ENCODE peak calls at places on chromosomes 13 and 19, in six cellular contexts. One of them, this sample, is unnamed.

GRCh38 chr13:41833201-41833600 is 127.7 kb downstream of the VWA8 start:
- DNase-seq in body of pancreas: no peak
- DNase-seq in GM23338: no peak
- DNase-seq in AG10803: no peak
- DNase-seq in cardiac muscle cell: no peak
- DNase-seq in colonic mucosa: no peak
- DNase-seq in this sample: no peak

GRCh38 chr19:46412983-46413261 is 442 bp downstream of the CCDC8 start:
- DNase-seq in body of pancreas: no peak
- DNase-seq in GM23338: no peak
- DNase-seq in AG10803: no peak
- DNase-seq in cardiac muscle cell: no peak
- DNase-seq in colonic mucosa: no peak
- DNase-seq in this sample: peak

GRCh38 chr13:95083758-95084157 is 217.5 kb downstream of the ABCC4 start:
- DNase-seq in body of pancreas: no peak
- DNase-seq in GM23338: no peak
- DNase-seq in AG10803: peak
- DNase-seq in cardiac muscle cell: no peak
- DNase-seq in colonic mucosa: no peak
- DNase-seq in this sample: peak

GRCh38 chr13:99303863-99304521 is 3.2 kb downstream of the GPR183 start:
- DNase-seq in body of pancreas: no peak
- DNase-seq in GM23338: no peak
- DNase-seq in AG10803: no peak
- DNase-seq in cardiac muscle cell: no peak
- DNase-seq in colonic mucosa: no peak
- DNase-seq in this sample: no peak

GRCh38 chr13:45055198-45055901 is 65.0 kb upstream of the GTF2F2 start:
- DNase-seq in body of pancreas: no peak
- DNase-seq in GM23338: no peak
- DNase-seq in AG10803: peak
- DNase-seq in cardiac muscle cell: no peak
- DNase-seq in colonic mucosa: peak
- DNase-seq in this sample: peak

GRCh38 chr13:69092615-69093322 is 1014.9 kb upstream of the ATXN8OS start:
- DNase-seq in body of pancreas: no peak
- DNase-seq in GM23338: peak
- DNase-seq in AG10803: no peak
- DNase-seq in cardiac muscle cell: no peak
- DNase-seq in colonic mucosa: no peak
- DNase-seq in this sample: no peak

GRCh38 chr13:31053896-31054295 is 107.8 kb downstream of the HSPH1 start:
- DNase-seq in body of pancreas: no peak
- DNase-seq in GM23338: no peak
- DNase-seq in AG10803: no peak
- DNase-seq in cardiac muscle cell: no peak
- DNase-seq in colonic mucosa: no peak
- DNase-seq in this sample: no peak

GRCh38 chr13:93948523-93948922 is 531.0 kb downstream of the DCT start:
- DNase-seq in body of pancreas: no peak
- DNase-seq in GM23338: no peak
- DNase-seq in AG10803: no peak
- DNase-seq in cardiac muscle cell: no peak
- DNase-seq in colonic mucosa: no peak
- DNase-seq in this sample: no peak

GRCh38 chr19:36460046-36460445 is 29.3 kb downstream of the ZNF566 start:
- DNase-seq in body of pancreas: no peak
- DNase-seq in GM23338: no peak
- DNase-seq in AG10803: peak
- DNase-seq in cardiac muscle cell: no peak
- DNase-seq in colonic mucosa: no peak
- DNase-seq in this sample: peak

GRCh38 chr13:81957121-81957520 is 1616.2 kb upstream of the SPRY2 start:
- DNase-seq in body of pancreas: no peak
- DNase-seq in GM23338: peak
- DNase-seq in AG10803: no peak
- DNase-seq in cardiac muscle cell: no peak
- DNase-seq in colonic mucosa: no peak
- DNase-seq in this sample: no peak

GRCh38 chr19:8252922-8253589 is 43.9 kb downstream of the CERS4 start:
- DNase-seq in body of pancreas: peak
- DNase-seq in GM23338: peak
- DNase-seq in AG10803: peak
- DNase-seq in cardiac muscle cell: peak
- DNase-seq in colonic mucosa: peak
- DNase-seq in this sample: peak

GRCh38 chr13:31200636-31200970 is 828 bp downstream of the B3GLCT start:
- DNase-seq in body of pancreas: peak
- DNase-seq in GM23338: peak
- DNase-seq in AG10803: peak
- DNase-seq in cardiac muscle cell: peak
- DNase-seq in colonic mucosa: peak
- DNase-seq in this sample: no peak

GRCh38 chr13:97921146-97921776 is 32.2 kb upstream of the IPO5 start:
- DNase-seq in body of pancreas: no peak
- DNase-seq in GM23338: no peak
- DNase-seq in AG10803: peak
- DNase-seq in cardiac muscle cell: no peak
- DNase-seq in colonic mucosa: no peak
- DNase-seq in this sample: no peak

GRCh38 chr13:79491715-79492114 is 10.8 kb downstream of the NDFIP2 start:
- DNase-seq in body of pancreas: no peak
- DNase-seq in GM23338: no peak
- DNase-seq in AG10803: peak
- DNase-seq in cardiac muscle cell: no peak
- DNase-seq in colonic mucosa: no peak
- DNase-seq in this sample: peak

GRCh38 chr19:39224910-39225309 is 19.9 kb downstream of the IFNL3 start:
- DNase-seq in body of pancreas: no peak
- DNase-seq in GM23338: peak
- DNase-seq in AG10803: no peak
- DNase-seq in cardiac muscle cell: no peak
- DNase-seq in colonic mucosa: no peak
- DNase-seq in this sample: no peak

GRCh38 chr13:46181799-46182490 is at the start of gene LCP1:
- DNase-seq in body of pancreas: no peak
- DNase-seq in GM23338: peak
- DNase-seq in AG10803: no peak
- DNase-seq in cardiac muscle cell: no peak
- DNase-seq in colonic mucosa: peak
- DNase-seq in this sample: no peak

GRCh38 chr19:49147923-49148682 is 7.1 kb downstream of the HRC start:
- DNase-seq in body of pancreas: no peak
- DNase-seq in GM23338: no peak
- DNase-seq in AG10803: no peak
- DNase-seq in cardiac muscle cell: no peak
- DNase-seq in colonic mucosa: no peak
- DNase-seq in this sample: no peak

GRCh38 chr13:41694902-41695301 is 237.6 kb downstream of the RGCC start:
- DNase-seq in body of pancreas: peak
- DNase-seq in GM23338: no peak
- DNase-seq in AG10803: peak
- DNase-seq in cardiac muscle cell: peak
- DNase-seq in colonic mucosa: peak
- DNase-seq in this sample: peak

GRCh38 chr19:31348416-31349159 is 648 bp downstream of the TSHZ3 start:
- DNase-seq in body of pancreas: no peak
- DNase-seq in GM23338: peak
- DNase-seq in AG10803: peak
- DNase-seq in cardiac muscle cell: peak
- DNase-seq in colonic mucosa: no peak
- DNase-seq in this sample: peak

GRCh38 chr19:14073232-14073924 is 792 bp downstream of the MISP3 start:
- DNase-seq in body of pancreas: peak
- DNase-seq in GM23338: peak
- DNase-seq in AG10803: peak
- DNase-seq in cardiac muscle cell: peak
- DNase-seq in colonic mucosa: peak
- DNase-seq in this sample: peak

GRCh38 chr19:10625003-10625761 is at the start of gene SLC44A2:
- DNase-seq in body of pancreas: peak
- DNase-seq in GM23338: peak
- DNase-seq in AG10803: peak
- DNase-seq in cardiac muscle cell: peak
- DNase-seq in colonic mucosa: peak
- DNase-seq in this sample: peak

GRCh38 chr19:44951179-44952159 is 3.7 kb upstream of the CLPTM1 start:
- DNase-seq in body of pancreas: peak
- DNase-seq in GM23338: peak
- DNase-seq in AG10803: peak
- DNase-seq in cardiac muscle cell: peak
- DNase-seq in colonic mucosa: peak
- DNase-seq in this sample: peak

GRCh38 chr19:7905859-7906258 is 2.2 kb downstream of the MAP2K7 start:
- DNase-seq in body of pancreas: peak
- DNase-seq in GM23338: no peak
- DNase-seq in AG10803: no peak
- DNase-seq in cardiac muscle cell: no peak
- DNase-seq in colonic mucosa: no peak
- DNase-seq in this sample: no peak

GRCh38 chr13:98351636-98352035 is 174.6 kb upstream of the RNF113B start:
- DNase-seq in body of pancreas: no peak
- DNase-seq in GM23338: no peak
- DNase-seq in AG10803: no peak
- DNase-seq in cardiac muscle cell: no peak
- DNase-seq in colonic mucosa: no peak
- DNase-seq in this sample: no peak

DNA sequence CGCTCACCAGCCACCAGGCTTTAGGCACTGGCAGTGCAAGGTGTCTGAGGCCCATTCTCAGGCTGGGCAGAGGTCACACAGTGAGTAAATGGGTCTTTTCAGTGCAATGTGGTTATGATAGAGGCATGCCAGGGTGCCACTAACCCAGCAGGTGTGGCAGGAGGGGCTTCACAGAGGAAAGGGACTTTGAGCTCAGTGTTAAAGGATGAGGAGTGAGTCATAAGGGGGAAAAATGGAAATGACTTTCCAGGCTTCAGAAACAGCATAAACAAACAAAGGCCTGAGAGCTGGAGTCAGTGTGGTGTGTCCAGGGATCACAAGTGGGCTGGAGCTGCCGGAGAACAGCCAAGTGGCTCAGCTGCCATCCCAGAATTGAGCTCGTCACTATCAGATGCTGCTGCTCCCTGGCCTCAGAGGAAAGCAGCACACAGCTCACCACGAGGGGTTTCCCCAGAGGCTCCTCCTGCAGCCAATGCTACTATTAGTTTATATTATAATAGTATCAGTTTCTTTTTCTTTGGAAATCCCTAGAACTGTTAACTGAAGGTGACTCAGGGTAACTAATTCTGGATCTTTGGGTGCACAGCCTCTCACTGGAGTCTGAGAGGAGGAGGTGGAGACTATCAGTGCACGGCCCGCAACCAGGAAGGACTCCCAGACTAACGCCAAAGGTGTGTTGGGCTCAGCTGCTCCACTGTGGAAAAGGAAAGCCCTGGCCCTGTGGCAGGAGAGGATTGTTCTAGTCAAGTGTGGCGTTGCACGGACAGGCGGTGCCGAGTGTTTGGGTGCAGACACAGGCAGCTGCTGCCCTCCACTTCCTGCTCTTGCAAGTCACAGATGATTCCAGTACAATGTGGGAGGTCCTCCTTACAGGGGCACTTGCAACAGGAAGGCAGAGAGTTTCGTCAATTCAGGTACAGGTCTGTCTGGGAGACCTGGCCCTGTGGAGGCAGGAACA is 39.5 kb downstream of the DHRS12 start:
- DNase-seq in body of pancreas: peak
- DNase-seq in GM23338: no peak
- DNase-seq in AG10803: peak
- DNase-seq in cardiac muscle cell: peak
- DNase-seq in colonic mucosa: peak
- DNase-seq in this sample: peak
- H3K4me3 ChIP-seq in body of pancreas: no peak
- H3K4me3 ChIP-seq in GM23338: no peak
- H3K4me3 ChIP-seq in AG10803: no peak
- H3K4me3 ChIP-seq in cardiac muscle cell: no peak
- H3K4me3 ChIP-seq in colonic mucosa: no peak
- H3K4me3 ChIP-seq in this sample: peak

GRCh38 chr13:111882351-111882750 is 184.6 kb upstream of the SOX1 start:
- DNase-seq in body of pancreas: no peak
- DNase-seq in GM23338: no peak
- DNase-seq in AG10803: no peak
- DNase-seq in cardiac muscle cell: no peak
- DNase-seq in colonic mucosa: no peak
- DNase-seq in this sample: no peak
- TF ChIP-seq CTCF in body of pancreas: no peak
- TF ChIP-seq CTCF in GM23338: no peak
- TF ChIP-seq CTCF in AG10803: no peak
- TF ChIP-seq CTCF in cardiac muscle cell: no peak
- TF ChIP-seq CTCF in colonic mucosa: no peak
- TF ChIP-seq CTCF in this sample: no peak

DNA sequence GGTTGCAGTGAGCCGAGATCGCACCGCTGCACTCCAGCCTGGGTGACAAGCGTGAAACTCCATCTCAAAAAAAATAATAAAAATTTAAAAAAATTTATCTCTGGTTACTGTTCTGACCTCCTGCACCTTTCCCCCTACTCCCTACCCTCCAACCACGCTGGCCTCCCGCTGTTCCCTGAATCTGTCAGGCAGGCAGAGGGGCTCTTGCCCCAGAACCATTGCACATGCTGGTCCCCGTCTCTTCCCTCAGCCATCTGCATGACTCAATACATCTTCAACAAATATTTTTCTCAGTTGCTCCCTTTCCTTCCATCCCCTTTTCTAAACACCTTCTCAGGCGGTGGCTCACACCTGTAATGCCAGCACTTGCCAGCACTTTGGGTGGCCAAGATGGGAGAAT is 1.1 kb upstream of the FAM187B start:
- DNase-seq in body of pancreas: no peak
- DNase-seq in GM23338: no peak
- DNase-seq in AG10803: no peak
- DNase-seq in cardiac muscle cell: no peak
- DNase-seq in colonic mucosa: no peak
- DNase-seq in this sample: no peak
- H3K4me3 ChIP-seq in body of pancreas: no peak
- H3K4me3 ChIP-seq in GM23338: no peak
- H3K4me3 ChIP-seq in AG10803: no peak
- H3K4me3 ChIP-seq in cardiac muscle cell: no peak
- H3K4me3 ChIP-seq in colonic mucosa: no peak
- H3K4me3 ChIP-seq in this sample: no peak

GRCh38 chr13:110616103-110617101 is 1.1 kb downstream of the NAXD start:
- DNase-seq in body of pancreas: peak
- DNase-seq in GM23338: peak
- DNase-seq in AG10803: peak
- DNase-seq in cardiac muscle cell: no peak
- DNase-seq in colonic mucosa: peak
- DNase-seq in this sample: peak

GRCh38 chr13:110615005-110615321 is 382 bp upstream of the NAXD start:
- DNase-seq in body of pancreas: no peak
- DNase-seq in GM23338: no peak
- DNase-seq in AG10803: no peak
- DNase-seq in cardiac muscle cell: no peak
- DNase-seq in colonic mucosa: no peak
- DNase-seq in this sample: no peak

GRCh38 chr13:110617326-110618072 is 2.2 kb downstream of the NAXD start:
- DNase-seq in body of pancreas: peak
- DNase-seq in GM23338: peak
- DNase-seq in AG10803: peak
- DNase-seq in cardiac muscle cell: no peak
- DNase-seq in colonic mucosa: peak
- DNase-seq in this sample: peak

GRCh38 chr13:110618167-110618566 is 2.8 kb downstream of the NAXD start:
- DNase-seq in body of pancreas: no peak
- DNase-seq in GM23338: no peak
- DNase-seq in AG10803: no peak
- DNase-seq in cardiac muscle cell: no peak
- DNase-seq in colonic mucosa: no peak
- DNase-seq in this sample: peak

GRCh38 chr13:110615322-110616102 is at the start of gene NAXD:
- DNase-seq in body of pancreas: peak
- DNase-seq in GM23338: peak
- DNase-seq in AG10803: peak
- DNase-seq in cardiac muscle cell: peak
- DNase-seq in colonic mucosa: peak
- DNase-seq in this sample: peak
- TF ChIP-seq CTCF in body of pancreas: no peak
- TF ChIP-seq CTCF in GM23338: no peak
- TF ChIP-seq CTCF in AG10803: no peak
- TF ChIP-seq CTCF in cardiac muscle cell: no peak
- TF ChIP-seq CTCF in colonic mucosa: no peak
- TF ChIP-seq CTCF in this sample: no peak